ENCODE peak calls at places on chromosome 15, in seven cellular contexts. R is GM23338, Z is ovary, I is tibial artery, Q is bronchial epithelial cell, V is neural progenitor cell, S is HL-60. J is an unnamed sample.

GRCh38 chr15:23518104-23518503 is 47.4 kb upstream of the MKRN3 start:
- DNase-seq in Z (no peak), S (no peak), Q (no peak), R (no peak), V (no peak), I (no peak), J (no peak)

GRCh38 chr15:57640935-57641682 is 49.4 kb downstream of the MYZAP start:
- DNase-seq in I (no peak), Z (no peak), Q (peak; percentile 30), V (peak; percentile 44), R (peak; percentile 59), S (no peak), J (no peak)

GRCh38 chr15:61116830-61117229 is 112.3 kb downstream of the RORA start:
- DNase-seq in Z (no peak), R (no peak), I (no peak), Q (no peak), S (no peak), V (peak; percentile 33), J (no peak)

GRCh38 chr15:24848050-24848449 is 106.7 kb upstream of the SNRPN start:
- DNase-seq in Z (peak; percentile 56), S (no peak), I (no peak), Q (no peak), V (peak; percentile 75), R (peak; percentile 76), J (peak; percentile 31)

GRCh38 chr15:39804026-39804425 is 21.4 kb upstream of the FSIP1 start:
- DNase-seq in Q (peak; percentile 98), Z (no peak), V (no peak), I (no peak), S (no peak), R (no peak), J (no peak)

GRCh38 chr15:78681306-78682012 is 40.4 kb upstream of the CHRNB4 start:
- DNase-seq in Z (no peak), I (no peak), Q (no peak), R (no peak), V (peak; percentile 76), S (no peak), J (no peak)

GRCh38 chr15:26772588-26773484 is at the start of gene GABRB3:
- DNase-seq in V (peak; percentile 89), Q (no peak), R (peak; percentile 88), S (no peak), Z (peak; percentile 76), I (no peak), J (peak; percentile 55)

GRCh38 chr15:31268911-31269784 is 57.5 kb upstream of the KLF13 start:
- DNase-seq in Z (peak; percentile 3), Q (no peak), S (no peak), R (no peak), V (peak; percentile 1), I (peak; percentile 56), J (peak; percentile 3)

GRCh38 chr15:80121546-80121945 is 31.3 kb upstream of the FAH start:
- DNase-seq in V (no peak), Z (no peak), I (no peak), R (no peak), Q (peak; percentile 5), S (no peak), J (no peak)

GRCh38 chr15:39361497-39361896 is 219.4 kb upstream of the THBS1 start:
- DNase-seq in S (no peak), Z (no peak), I (no peak), R (no peak), V (no peak), Q (no peak), J (no peak)

GRCh38 chr15:32898991-32899613 is 181.3 kb downstream of the GREM1 start:
- DNase-seq in R (peak; percentile 82), Z (no peak), I (no peak), S (no peak), Q (no peak), V (peak; percentile 92), J (no peak)

GRCh38 chr15:58873267-58873666 is 60.2 kb downstream of the SLTM start:
- DNase-seq in I (no peak), S (peak; percentile 34), Q (peak; percentile 11), Z (no peak), R (no peak), V (no peak), J (no peak)

GRCh38 chr15:36661042-36661441 is 81.6 kb downstream of the CDIN1 start:
- DNase-seq in I (no peak), Z (no peak), S (no peak), R (no peak), V (no peak), Q (no peak), J (no peak)

GRCh38 chr15:94293411-94294402 is 62.3 kb downstream of the MCTP2 start:
- DNase-seq in Z (no peak), Q (no peak), R (no peak), I (no peak), S (no peak), V (no peak), J (no peak)

GRCh38 chr15:92647467-92648163 is 8.0 kb downstream of the FAM174B start:
- DNase-seq in R (peak; percentile 94), Q (no peak), S (no peak), Z (no peak), V (peak; percentile 79), I (no peak), J (no peak)

GRCh38 chr15:100235030-100235617 is 106.7 kb downstream of the ADAMTS17 start:
- DNase-seq in R (no peak), Q (no peak), I (peak; percentile 56), Z (peak; percentile 59), S (no peak), V (no peak), J (no peak)

GRCh38 chr15:25543156-25543555 is 104.3 kb upstream of the UBE3A start:
- DNase-seq in I (peak; percentile 84), R (no peak), S (no peak), Z (no peak), V (peak; percentile 15), Q (peak; percentile 2), J (no peak)

GRCh38 chr15:25175033-25175788 is 220.4 kb downstream of the SNRPN start:
- DNase-seq in Q (no peak), V (no peak), R (no peak), I (no peak), S (no peak), Z (peak; percentile 8), J (peak; percentile 7)

GRCh38 chr15:67501836-67502461 is 19.0 kb upstream of the C15orf61 start:
- DNase-seq in I (no peak), R (peak; percentile 23), Q (no peak), Z (no peak), V (peak; percentile 80), S (no peak), J (no peak)

GRCh38 chr15:67505675-67506572 is 15.0 kb upstream of the C15orf61 start:
- DNase-seq in Z (no peak), Q (no peak), V (no peak), S (no peak), R (no peak), I (no peak), J (no peak)

GRCh38 chr15:67504796-67505195 is 16.1 kb upstream of the C15orf61 start:
- DNase-seq in S (no peak), R (no peak), V (no peak), I (no peak), Z (no peak), Q (no peak), J (no peak)

GRCh38 chr15:67504061-67504460 is 16.9 kb upstream of the C15orf61 start:
- DNase-seq in S (no peak), R (no peak), Q (no peak), I (no peak), V (no peak), Z (no peak), J (no peak)

GRCh38 chr15:67501177-67501835 is 19.6 kb upstream of the C15orf61 start:
- DNase-seq in Z (no peak), S (no peak), R (peak; percentile 37), I (no peak), V (no peak), Q (peak; percentile 23), J (no peak)
- TF ChIP-seq CTCF in Z (no peak), S (no peak), R (peak; percentile 57), I (peak; percentile 31), V (peak; percentile 20), Q (peak; percentile 26), J (peak; percentile 9)

GRCh38 chr15:91289324-91289723 is 189.3 kb downstream of the SV2B start:
- DNase-seq in R (peak; percentile 38), I (no peak), S (peak; percentile 58), Z (no peak), V (no peak), Q (no peak), J (no peak)
- TF ChIP-seq CTCF in R (peak; percentile 56), I (no peak), S (peak; percentile 88), Z (no peak), V (no peak), Q (no peak), J (no peak)

GRCh38 chr15:51160484-51160883 is 65.8 kb upstream of the TNFAIP8L3 start:
- DNase-seq in V (no peak), R (no peak), S (no peak), Q (no peak), I (no peak), Z (no peak), J (no peak)

GRCh38 chr15:51162865-51163762 is 68.4 kb upstream of the TNFAIP8L3 start:
- DNase-seq in Z (peak; percentile 70), Q (peak; percentile 70), V (peak; percentile 75), R (peak; percentile 82), S (peak; percentile 55), I (peak; percentile 81), J (peak; percentile 62)

GRCh38 chr15:51156957-51157356 is 62.3 kb upstream of the TNFAIP8L3 start:
- DNase-seq in Q (no peak), V (no peak), S (no peak), Z (no peak), I (no peak), R (no peak), J (no peak)

GRCh38 chr15:51163843-51164242 is 69.1 kb upstream of the TNFAIP8L3 start:
- DNase-seq in Q (no peak), V (no peak), I (no peak), S (no peak), R (peak; percentile 48), Z (no peak), J (no peak)

GRCh38 chr15:51161491-51162260 is 67.0 kb upstream of the TNFAIP8L3 start:
- DNase-seq in Q (no peak), Z (no peak), S (no peak), R (no peak), I (no peak), V (no peak), J (no peak)
- TF ChIP-seq CTCF in Q (no peak), Z (no peak), S (no peak), R (no peak), I (no peak), V (no peak), J (no peak)

DNA sequence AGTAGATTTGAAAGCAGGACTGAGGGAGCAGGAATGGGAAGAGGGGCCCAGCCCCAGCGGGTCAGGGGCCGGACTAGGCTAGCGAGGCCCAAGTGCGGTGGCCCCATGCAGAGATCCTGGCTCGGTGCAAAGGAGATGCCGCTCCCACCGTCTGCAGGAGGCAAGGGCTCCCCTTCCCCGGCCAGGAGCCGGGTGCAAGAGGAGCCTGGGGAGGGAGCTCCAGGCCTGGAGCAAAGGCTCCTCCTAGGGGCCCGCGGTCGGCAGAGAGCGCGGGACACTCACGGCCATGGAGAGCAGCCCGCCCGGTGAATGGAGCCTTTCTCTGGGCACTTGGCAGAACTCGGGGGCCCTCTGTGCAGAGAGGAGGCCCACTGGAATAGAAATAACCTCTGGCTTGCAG is 43.2 kb upstream of the USP3 start:
- DNase-seq in V (peak; percentile 71), S (no peak), Q (no peak), Z (no peak), I (no peak), R (peak; percentile 80), J (no peak)
- TF ChIP-seq CTCF in V (peak; percentile 50), S (no peak), Q (no peak), Z (no peak), I (peak; percentile 20), R (peak; percentile 69), J (peak; percentile 37)